ENCODE peak calls at places on chromosome 2, in seven cellular contexts. H is endothelial cell of umbilical vein, D is left lung, J is AG09309, V is heart right ventricle, G is lower lobe of right lung, A is cardiac fibroblast. B is an unnamed sample.

GRCh38 chr2:200862532-200863000 is 1.9 kb downstream of the CLK1 start:
- DNase-seq in G (no peak), H (peak), A (peak), D (no peak), V (no peak), J (peak), B (peak)

GRCh38 chr2:19702267-19702666 is 199.5 kb downstream of the TTC32 start:
- DNase-seq in V (no peak), G (no peak), H (no peak), J (no peak), A (no peak), D (no peak), B (no peak)

GRCh38 chr2:19841918-19842693 is 59.7 kb downstream of the TTC32 start:
- DNase-seq in A (no peak), J (no peak), V (no peak), G (no peak), H (no peak), D (no peak), B (no peak)

GRCh38 chr2:111896007-111896406 is 2.4 kb upstream of the MERTK start:
- DNase-seq in G (no peak), D (no peak), A (no peak), H (no peak), J (no peak), V (no peak), B (no peak)

GRCh38 chr2:182267971-182268370 is 158.9 kb downstream of the PDE1A start:
- DNase-seq in V (no peak), J (no peak), A (no peak), D (no peak), G (no peak), H (no peak), B (no peak)

GRCh38 chr2:63537306-63537705 is 51.0 kb downstream of the WDPCP start:
- DNase-seq in H (no peak), D (no peak), J (no peak), V (no peak), A (peak), G (no peak), B (no peak)

GRCh38 chr2:225865468-225865867 is 466.0 kb downstream of the NYAP2 start:
- DNase-seq in A (peak), D (no peak), G (no peak), H (no peak), V (no peak), J (peak), B (peak)

GRCh38 chr2:231902598-231902997 is 23.6 kb downstream of the NPPC start:
- DNase-seq in D (no peak), A (no peak), G (no peak), J (no peak), H (no peak), V (no peak), B (no peak)

GRCh38 chr2:101803945-101804696 is 106.6 kb downstream of the MAP4K4 start:
- DNase-seq in V (no peak), G (no peak), H (no peak), A (peak), J (no peak), D (no peak), B (peak)

GRCh38 chr2:238144262-238144661 is 5.8 kb downstream of the KLHL30 start:
- DNase-seq in D (no peak), G (no peak), V (no peak), J (no peak), A (no peak), H (no peak), B (no peak)

GRCh38 chr2:176085861-176086771 is 2.4 kb upstream of the EVX2 start:
- DNase-seq in D (peak), G (no peak), V (no peak), A (peak), H (peak), J (no peak), B (peak)

GRCh38 chr2:237299897-237300296 is 114.1 kb downstream of the COL6A3 start:
- DNase-seq in D (no peak), A (peak), G (no peak), J (peak), V (no peak), H (no peak), B (peak)

GRCh38 chr2:239326831-239327535 is 73.8 kb downstream of the HDAC4 start:
- DNase-seq in G (no peak), J (no peak), V (no peak), A (no peak), D (no peak), H (no peak), B (no peak)

GRCh38 chr2:239328306-239329191 is 72.3 kb downstream of the HDAC4 start:
- DNase-seq in J (peak), V (peak), A (peak), G (no peak), D (no peak), H (peak), B (peak)

GRCh38 chr2:239329972-239330572 is 70.7 kb downstream of the HDAC4 start:
- DNase-seq in G (no peak), A (no peak), J (no peak), D (no peak), H (no peak), V (peak), B (no peak)

GRCh38 chr2:239329284-239329971 is 71.4 kb downstream of the HDAC4 start:
- DNase-seq in G (no peak), V (peak), D (no peak), A (no peak), J (no peak), H (no peak), B (no peak)

GRCh38 chr2:239327536-239328305 is 73.1 kb downstream of the HDAC4 start:
- DNase-seq in H (no peak), V (no peak), D (no peak), G (no peak), A (no peak), J (no peak), B (no peak)
- H3K4me3 ChIP-seq in H (no peak), V (no peak), D (no peak), G (no peak), A (no peak), J (no peak), B (no peak)

GRCh38 chr2:240997856-240998705 is at the start of gene SNED1:
- DNase-seq in J (peak), A (peak), G (peak), H (peak), V (peak), D (peak), B (peak)

GRCh38 chr2:240998706-240999000 is 235 bp downstream of the SNED1 start:
- DNase-seq in G (no peak), V (no peak), A (no peak), D (no peak), J (no peak), H (no peak), B (no peak)

GRCh38 chr2:240996834-240997140 is 1.6 kb upstream of the SNED1 start:
- DNase-seq in A (no peak), J (no peak), D (no peak), H (no peak), V (no peak), G (peak), B (no peak)

GRCh38 chr2:240996161-240996833 is 2.1 kb upstream of the SNED1 start:
- DNase-seq in V (no peak), A (no peak), H (no peak), D (peak), J (no peak), G (peak), B (no peak)

DNA sequence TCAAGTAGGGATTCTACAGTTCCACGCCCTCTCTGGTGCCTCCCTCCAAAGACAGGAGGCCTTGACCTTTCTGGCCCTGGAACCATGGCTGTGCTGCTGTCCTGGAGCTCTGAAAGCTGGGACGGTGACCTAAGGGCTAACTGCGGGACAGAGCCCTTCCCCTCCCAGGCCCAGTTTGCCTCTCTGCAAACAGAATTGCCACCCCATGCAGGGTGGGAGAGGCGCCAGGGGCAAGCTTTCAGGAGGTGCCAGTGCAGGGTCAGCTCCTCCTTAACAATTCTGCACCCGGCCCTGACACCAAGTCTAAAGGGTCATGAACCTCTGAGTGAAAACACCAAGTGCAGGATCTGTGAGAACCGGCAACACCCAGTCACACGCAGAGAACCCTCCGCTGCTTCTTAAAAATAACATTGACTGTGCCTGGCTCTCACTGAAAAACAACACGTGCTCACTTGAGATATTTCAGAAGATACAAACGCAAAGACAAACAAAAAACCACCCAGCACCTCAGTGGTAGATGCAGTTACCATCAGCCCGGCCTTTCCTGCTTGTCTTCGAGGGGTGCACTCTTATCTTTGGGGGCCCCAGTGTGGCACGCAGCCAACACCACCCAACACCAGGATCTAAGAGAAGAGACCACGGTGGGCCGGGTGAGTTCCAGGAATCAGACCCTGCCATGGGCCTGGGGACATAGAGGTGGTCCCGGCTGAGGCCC is 1.1 kb upstream of the SNED1 start:
- DNase-seq in V (no peak), D (peak), A (peak), G (peak), J (no peak), H (peak), B (no peak)
- H3K4me3 ChIP-seq in V (no peak), D (peak), A (no peak), G (peak), J (no peak), H (no peak), B (no peak)

DNA sequence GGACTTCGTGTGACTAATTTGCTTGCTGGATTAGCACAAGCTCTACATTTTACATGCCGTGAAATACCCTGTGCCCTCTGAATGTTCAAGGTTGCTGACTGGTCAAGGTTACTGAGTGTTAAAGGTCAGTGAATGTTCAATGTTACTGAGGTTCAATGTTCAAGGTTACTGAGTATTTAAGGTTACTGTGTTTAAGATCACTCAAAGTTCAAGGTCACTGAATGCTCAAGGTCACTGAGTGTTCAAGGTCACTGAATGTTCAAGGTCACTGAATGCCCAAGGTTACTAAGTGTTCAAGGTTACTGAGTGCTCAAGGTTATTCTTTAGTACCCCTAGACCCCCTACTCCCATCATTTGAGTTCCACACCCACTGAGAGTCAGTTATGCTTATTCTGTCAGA is 277.6 kb downstream of the CLIP4 start:
- DNase-seq in D (no peak), V (no peak), J (no peak), H (no peak), A (no peak), G (no peak), B (no peak)
- H3K4me3 ChIP-seq in D (no peak), V (no peak), J (no peak), H (no peak), A (no peak), G (no peak), B (no peak)

GRCh38 chr2:96926791-96927190 is 56.9 kb upstream of the SEMA4C start:
- DNase-seq in V (no peak), H (no peak), G (no peak), A (no peak), D (peak), J (no peak), B (no peak)

GRCh38 chr2:96923810-96924774 is 54.2 kb upstream of the SEMA4C start:
- DNase-seq in A (no peak), V (no peak), H (no peak), G (no peak), D (peak), J (no peak), B (no peak)

GRCh38 chr2:96926236-96926635 is 56.4 kb upstream of the SEMA4C start:
- DNase-seq in D (peak), A (no peak), J (no peak), G (peak), V (no peak), H (no peak), B (no peak)

GRCh38 chr2:96923201-96923600 is 53.3 kb upstream of the SEMA4C start:
- DNase-seq in H (no peak), G (peak), D (peak), J (no peak), V (no peak), A (no peak), B (no peak)

DNA sequence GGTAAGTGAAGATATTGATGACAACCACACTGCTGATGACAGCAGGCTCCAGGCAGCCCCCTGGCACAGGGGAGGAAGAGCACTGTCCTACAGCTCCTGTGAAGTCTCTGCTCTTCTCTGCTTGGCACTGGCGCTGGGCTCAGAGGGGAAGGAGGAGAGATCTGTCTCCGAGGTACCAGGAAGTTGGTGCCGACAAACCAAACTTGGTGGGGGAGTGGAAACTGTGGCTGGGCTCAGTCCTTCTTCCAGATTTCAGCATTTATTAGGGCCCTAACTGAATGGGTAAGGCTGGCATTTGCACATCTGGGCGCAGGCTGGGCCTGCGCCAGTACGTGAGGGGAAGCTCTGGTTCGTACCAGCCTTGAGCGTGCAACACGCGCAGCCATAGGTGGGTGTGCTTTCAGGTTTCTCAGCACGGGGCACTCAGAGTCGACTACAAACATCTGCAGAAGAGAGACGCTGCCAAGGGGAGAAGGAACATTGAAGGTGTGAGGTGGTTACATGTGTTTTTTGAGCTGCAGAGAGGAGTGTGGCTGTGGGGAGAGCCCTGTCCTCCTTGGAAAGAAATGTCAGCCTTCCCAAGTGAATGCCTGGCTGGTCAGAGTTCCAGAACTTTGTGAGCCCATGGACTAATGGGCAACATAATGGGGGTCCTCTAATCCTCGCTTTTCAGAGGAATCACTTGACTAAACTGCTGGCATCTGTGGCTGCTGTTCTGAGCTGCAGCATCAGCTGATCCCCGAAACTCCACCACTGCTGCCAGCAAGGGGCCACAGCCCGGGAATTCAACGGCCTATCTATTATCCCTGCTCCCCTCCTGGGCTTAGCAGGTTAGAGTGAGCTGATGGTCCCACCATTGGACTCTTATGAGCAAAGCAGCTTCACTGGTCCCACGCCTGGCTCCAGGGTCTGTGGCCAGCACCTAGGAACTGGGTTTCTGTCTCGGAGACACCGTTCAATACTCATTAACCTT is 55.2 kb upstream of the SEMA4C start:
- DNase-seq in V (no peak), D (peak), H (no peak), A (no peak), G (no peak), J (no peak), B (no peak)
- H3K4me3 ChIP-seq in V (no peak), D (no peak), H (no peak), A (no peak), G (no peak), J (no peak), B (no peak)

DNA sequence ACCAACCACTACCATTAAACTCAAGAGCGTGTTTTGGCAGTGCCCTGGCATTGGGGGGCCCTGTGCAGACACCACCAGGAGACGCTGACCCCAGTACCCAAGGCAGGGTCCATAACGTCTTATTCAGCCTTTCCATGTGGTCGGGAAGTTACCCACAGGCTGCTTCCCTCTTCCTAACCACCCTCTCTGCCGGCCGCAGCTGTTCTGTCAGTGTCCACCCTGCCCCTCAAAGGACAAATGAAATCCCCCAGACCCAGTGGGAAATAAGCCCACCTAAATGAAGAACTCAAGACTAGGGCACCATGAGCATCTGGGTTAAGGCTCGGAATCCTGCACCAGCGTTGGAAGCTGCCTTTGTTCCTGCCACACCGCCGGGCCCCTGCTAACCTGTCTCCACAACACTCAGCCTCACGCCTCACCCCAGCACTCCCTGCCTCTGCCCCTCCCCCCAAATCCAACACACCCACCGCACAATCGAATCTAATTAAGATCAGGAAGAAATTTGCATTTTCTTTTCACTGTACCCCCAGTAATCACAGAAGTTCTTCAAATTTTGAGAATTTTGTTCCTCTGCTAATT is 21.7 kb downstream of the BCL11A start:
- DNase-seq in A (no peak), D (peak), G (no peak), J (no peak), H (no peak), V (no peak), B (no peak)
- H3K4me3 ChIP-seq in A (no peak), D (no peak), G (no peak), J (no peak), H (no peak), V (no peak), B (no peak)

B was measured in fibroblast of pulmonary artery.